ENCODE peak calls at places on chromosomes 12 and 14, in four cellular contexts. One of them, this sample, is unnamed.

GRCh38 chr14:32545858-32546210 is 216.7 kb downstream of the AKAP6 start:
- DNase-seq in tibial artery: no peak
- DNase-seq in pancreas: no peak
- DNase-seq in choroid plexus epithelial cell: no peak
- DNase-seq in this sample: no peak

GRCh38 chr12:19799216-19799615 is 359.9 kb downstream of the AEBP2 start:
- DNase-seq in choroid plexus epithelial cell: no peak
- DNase-seq in tibial artery: no peak
- DNase-seq in pancreas: no peak
- DNase-seq in this sample: no peak

GRCh38 chr14:97592341-97592980 is 795.3 kb downstream of the VRK1 start:
- DNase-seq in pancreas: no peak
- DNase-seq in choroid plexus epithelial cell: no peak
- DNase-seq in tibial artery: no peak
- DNase-seq in this sample: no peak

GRCh38 chr14:64910847-64911495 is 3.3 kb upstream of the CHURC1 start:
- DNase-seq in choroid plexus epithelial cell: peak; percentile 78
- DNase-seq in tibial artery: no peak
- DNase-seq in pancreas: no peak
- DNase-seq in this sample: no peak

GRCh38 chr14:34128665-34129064 is 177.8 kb upstream of the EGLN3 start:
- DNase-seq in pancreas: no peak
- DNase-seq in tibial artery: no peak
- DNase-seq in choroid plexus epithelial cell: no peak
- DNase-seq in this sample: no peak

GRCh38 chr12:100656141-100656540 is 82.7 kb downstream of the GAS2L3 start:
- DNase-seq in tibial artery: no peak
- DNase-seq in choroid plexus epithelial cell: no peak
- DNase-seq in pancreas: no peak
- DNase-seq in this sample: no peak

GRCh38 chr12:56839489-56840442 is 76.6 kb downstream of the HSD17B6 start:
- DNase-seq in choroid plexus epithelial cell: peak; percentile 64
- DNase-seq in tibial artery: peak; percentile 33
- DNase-seq in pancreas: peak; percentile 10
- DNase-seq in this sample: peak; percentile 56

GRCh38 chr12:16352481-16352880 is 5.0 kb downstream of the MGST1 start:
- DNase-seq in choroid plexus epithelial cell: peak; percentile 84
- DNase-seq in pancreas: no peak
- DNase-seq in tibial artery: no peak
- DNase-seq in this sample: no peak

GRCh38 chr12:14774074-14774943 is 29.0 kb downstream of the WBP11 start:
- DNase-seq in pancreas: peak; percentile 95
- DNase-seq in tibial artery: peak; percentile 98
- DNase-seq in choroid plexus epithelial cell: peak; percentile 99
- DNase-seq in this sample: peak; percentile 96

GRCh38 chr12:7146906-7147305 is 16.7 kb downstream of the CLSTN3 start:
- DNase-seq in tibial artery: no peak
- DNase-seq in choroid plexus epithelial cell: no peak
- DNase-seq in pancreas: no peak
- DNase-seq in this sample: no peak

GRCh38 chr14:32980887-32981501 is 42.3 kb downstream of the NPAS3 start:
- DNase-seq in pancreas: no peak
- DNase-seq in choroid plexus epithelial cell: no peak
- DNase-seq in tibial artery: no peak
- DNase-seq in this sample: no peak

GRCh38 chr12:103128862-103129501 is 171.5 kb downstream of the ASCL1 start:
- DNase-seq in tibial artery: no peak
- DNase-seq in pancreas: peak; percentile 39
- DNase-seq in choroid plexus epithelial cell: no peak
- DNase-seq in this sample: no peak

GRCh38 chr14:68705741-68706283 is 87.1 kb downstream of the ZFP36L1 start:
- DNase-seq in choroid plexus epithelial cell: no peak
- DNase-seq in pancreas: no peak
- DNase-seq in tibial artery: no peak
- DNase-seq in this sample: no peak

GRCh38 chr14:35044939-35045797 is 904 bp upstream of the FAM177A1 start:
- DNase-seq in choroid plexus epithelial cell: peak; percentile 85
- DNase-seq in tibial artery: no peak
- DNase-seq in pancreas: no peak
- DNase-seq in this sample: no peak

GRCh38 chr14:77052281-77053044 is 24.0 kb upstream of the IRF2BPL start:
- DNase-seq in tibial artery: no peak
- DNase-seq in pancreas: no peak
- DNase-seq in choroid plexus epithelial cell: no peak
- DNase-seq in this sample: no peak

GRCh38 chr14:69046468-69046867 is 67.4 kb upstream of the ACTN1 start:
- DNase-seq in choroid plexus epithelial cell: peak; percentile 65
- DNase-seq in pancreas: no peak
- DNase-seq in tibial artery: peak; percentile 65
- DNase-seq in this sample: no peak

GRCh38 chr14:91154851-91155625 is 41.2 kb downstream of the DGLUCY start:
- DNase-seq in choroid plexus epithelial cell: peak; percentile 26
- DNase-seq in tibial artery: no peak
- DNase-seq in pancreas: peak; percentile 62
- DNase-seq in this sample: no peak

GRCh38 chr14:63134801-63135200 is 69.4 kb upstream of the RHOJ start:
- DNase-seq in choroid plexus epithelial cell: peak; percentile 35
- DNase-seq in pancreas: no peak
- DNase-seq in tibial artery: no peak
- DNase-seq in this sample: no peak

GRCh38 chr14:76964695-76965094 is 63.8 kb downstream of the IRF2BPL start:
- DNase-seq in pancreas: no peak
- DNase-seq in choroid plexus epithelial cell: no peak
- DNase-seq in tibial artery: no peak
- DNase-seq in this sample: no peak

GRCh38 chr14:36313206-36313605 is 7.2 kb downstream of the MBIP start:
- DNase-seq in tibial artery: no peak
- DNase-seq in pancreas: no peak
- DNase-seq in choroid plexus epithelial cell: no peak
- DNase-seq in this sample: no peak

GRCh38 chr12:31590730-31591307 is at the start of gene DENND5B:
- DNase-seq in tibial artery: peak; percentile 61
- DNase-seq in choroid plexus epithelial cell: peak; percentile 75
- DNase-seq in pancreas: peak; percentile 81
- DNase-seq in this sample: peak; percentile 73

GRCh38 chr14:88951370-88951769 is 126.9 kb downstream of the TTC8 start:
- DNase-seq in tibial artery: no peak
- DNase-seq in choroid plexus epithelial cell: no peak
- DNase-seq in pancreas: no peak
- DNase-seq in this sample: no peak

GRCh38 chr14:36515105-36515593 is 4.9 kb downstream of the NKX2-1 start:
- DNase-seq in tibial artery: no peak
- DNase-seq in choroid plexus epithelial cell: no peak
- DNase-seq in pancreas: no peak
- DNase-seq in this sample: no peak

GRCh38 chr12:62744551-62744950 is 190.4 kb downstream of the PPM1H start:
- DNase-seq in choroid plexus epithelial cell: no peak
- DNase-seq in tibial artery: no peak
- DNase-seq in pancreas: no peak
- DNase-seq in this sample: peak; percentile 52

GRCh38 chr12:21026302-21026701 is 104.7 kb upstream of the SLCO1B1 start:
- DNase-seq in tibial artery: no peak
- DNase-seq in choroid plexus epithelial cell: peak; percentile 71
- DNase-seq in pancreas: no peak
- DNase-seq in this sample: no peak

GRCh38 chr14:23185046-23185445 is 1.6 kb upstream of the SLC7A8 start:
- DNase-seq in tibial artery: no peak
- DNase-seq in choroid plexus epithelial cell: peak; percentile 66
- DNase-seq in pancreas: no peak
- DNase-seq in this sample: no peak

GRCh38 chr12:106722854-106723253 is 51.6 kb upstream of the RIC8B start:
- DNase-seq in choroid plexus epithelial cell: no peak
- DNase-seq in pancreas: no peak
- DNase-seq in tibial artery: no peak
- DNase-seq in this sample: no peak

GRCh38 chr14:96370528-96370927 is 7.2 kb downstream of the GSKIP start:
- DNase-seq in tibial artery: no peak
- DNase-seq in pancreas: no peak
- DNase-seq in choroid plexus epithelial cell: no peak
- DNase-seq in this sample: no peak

GRCh38 chr14:103485504-103485903 is 37.1 kb downstream of the CKB start:
- DNase-seq in choroid plexus epithelial cell: no peak
- DNase-seq in pancreas: no peak
- DNase-seq in tibial artery: no peak
- DNase-seq in this sample: no peak

GRCh38 chr14:67385618-67386017 is 25.5 kb downstream of the EIF2S1 start:
- DNase-seq in pancreas: no peak
- DNase-seq in choroid plexus epithelial cell: no peak
- DNase-seq in tibial artery: no peak
- DNase-seq in this sample: no peak

GRCh38 chr14:94630396-94630795 is 18.2 kb downstream of the SERPINA3 start:
- DNase-seq in pancreas: no peak
- DNase-seq in tibial artery: peak; percentile 2
- DNase-seq in choroid plexus epithelial cell: no peak
- DNase-seq in this sample: no peak

GRCh38 chr14:32939254-32940065 is 781 bp downstream of the NPAS3 start:
- DNase-seq in choroid plexus epithelial cell: peak; percentile 79
- DNase-seq in pancreas: peak; percentile 72
- DNase-seq in tibial artery: peak; percentile 80
- DNase-seq in this sample: peak; percentile 58

GRCh38 chr14:77240336-77240915 is 30.6 kb downstream of the NGB start:
- DNase-seq in tibial artery: no peak
- DNase-seq in pancreas: no peak
- DNase-seq in choroid plexus epithelial cell: no peak
- DNase-seq in this sample: peak; percentile 34

GRCh38 chr12:14886271-14886670 is 617 bp upstream of the MGP start:
- DNase-seq in tibial artery: no peak
- DNase-seq in choroid plexus epithelial cell: no peak
- DNase-seq in pancreas: no peak
- DNase-seq in this sample: no peak

GRCh38 chr12:117818400-117818799 is 150.4 kb downstream of the KSR2 start:
- DNase-seq in tibial artery: no peak
- DNase-seq in choroid plexus epithelial cell: no peak
- DNase-seq in pancreas: no peak
- DNase-seq in this sample: no peak

GRCh38 chr12:29783773-29784666 is at the start of gene TMTC1:
- DNase-seq in choroid plexus epithelial cell: peak; percentile 70
- DNase-seq in pancreas: peak; percentile 43
- DNase-seq in tibial artery: peak; percentile 67
- DNase-seq in this sample: peak; percentile 64

GRCh38 chr14:24187538-24187915 is 1.1 kb downstream of the IPO4 start:
- DNase-seq in choroid plexus epithelial cell: no peak
- DNase-seq in pancreas: no peak
- DNase-seq in tibial artery: no peak
- DNase-seq in this sample: no peak
- H3K4me3 ChIP-seq in choroid plexus epithelial cell: peak overlapping the region; percentile 81
- H3K4me3 ChIP-seq in pancreas: no peak overlapping the region
- H3K4me3 ChIP-seq in tibial artery: peak overlapping the region; percentile 67
- H3K4me3 ChIP-seq in this sample: peak overlapping the region; percentile 80

GRCh38 chr12:1690578-1691122 is at the start of gene ADIPOR2:
- DNase-seq in choroid plexus epithelial cell: peak; percentile 98
- DNase-seq in pancreas: peak; percentile 95
- DNase-seq in tibial artery: peak; percentile 94
- DNase-seq in this sample: peak; percentile 96

GRCh38 chr12:1691123-1692007 is 495 bp downstream of the ADIPOR2 start:
- DNase-seq in tibial artery: peak; percentile 26
- DNase-seq in pancreas: no peak
- DNase-seq in choroid plexus epithelial cell: peak; percentile 23
- DNase-seq in this sample: peak; percentile 73

GRCh38 chr12:1692895-1693294 is 2.0 kb downstream of the ADIPOR2 start:
- DNase-seq in choroid plexus epithelial cell: no peak
- DNase-seq in pancreas: no peak
- DNase-seq in tibial artery: no peak
- DNase-seq in this sample: no peak

GRCh38 chr12:1695836-1696670 is 5.2 kb downstream of the ADIPOR2 start:
- DNase-seq in tibial artery: no peak
- DNase-seq in choroid plexus epithelial cell: no peak
- DNase-seq in pancreas: no peak
- DNase-seq in this sample: no peak

DNA sequence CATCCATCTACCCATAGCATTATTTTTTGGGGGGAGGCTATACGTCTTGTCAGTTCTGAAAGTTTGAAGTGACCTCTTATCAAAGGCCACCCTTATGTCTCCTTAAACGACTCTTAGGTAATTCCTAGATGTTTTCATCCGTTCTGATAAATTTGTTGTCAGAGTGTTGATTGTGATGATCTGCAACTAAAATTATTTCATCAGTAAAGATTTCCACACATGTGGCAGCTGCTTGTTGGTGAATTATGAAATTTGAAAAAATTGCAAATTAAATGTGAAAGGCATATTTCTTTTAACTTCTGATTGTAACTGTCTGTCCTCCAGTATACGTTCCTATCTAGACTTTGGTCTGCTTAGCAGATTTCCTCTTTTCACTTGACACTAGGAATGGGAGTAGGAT is 1.4 kb downstream of the ADIPOR2 start:
- DNase-seq in choroid plexus epithelial cell: no peak
- DNase-seq in pancreas: no peak
- DNase-seq in tibial artery: no peak
- DNase-seq in this sample: no peak
- H3K4me3 ChIP-seq in choroid plexus epithelial cell: peak overlapping the region; percentile 76
- H3K4me3 ChIP-seq in pancreas: no peak overlapping the region
- H3K4me3 ChIP-seq in tibial artery: peak overlapping the region; percentile 72
- H3K4me3 ChIP-seq in this sample: peak overlapping the region; percentile 89

DNA sequence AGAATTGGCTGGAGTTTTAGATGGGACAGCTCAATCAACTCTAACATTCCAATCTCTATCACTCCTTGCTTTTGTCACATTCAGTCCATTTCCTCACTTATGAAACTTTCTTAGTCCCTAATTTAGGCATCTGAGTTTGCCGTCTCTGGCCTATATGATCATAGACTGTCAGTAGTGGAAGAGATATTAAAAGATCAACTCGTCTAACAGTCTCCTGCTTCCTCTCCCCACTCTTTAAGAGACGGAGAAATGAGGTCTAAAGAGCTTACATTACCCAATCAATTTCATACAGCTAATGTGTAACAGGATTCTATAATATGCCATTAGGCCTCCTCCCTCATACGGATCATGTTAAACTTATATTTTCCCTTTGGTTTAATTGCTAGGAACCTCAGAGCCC is 6.6 kb upstream of the ATP23 start:
- DNase-seq in choroid plexus epithelial cell: no peak
- DNase-seq in pancreas: no peak
- DNase-seq in tibial artery: no peak
- DNase-seq in this sample: no peak
- H3K4me3 ChIP-seq in choroid plexus epithelial cell: no peak overlapping the region
- H3K4me3 ChIP-seq in pancreas: no peak overlapping the region
- H3K4me3 ChIP-seq in tibial artery: no peak overlapping the region
- H3K4me3 ChIP-seq in this sample: no peak overlapping the region

DNA sequence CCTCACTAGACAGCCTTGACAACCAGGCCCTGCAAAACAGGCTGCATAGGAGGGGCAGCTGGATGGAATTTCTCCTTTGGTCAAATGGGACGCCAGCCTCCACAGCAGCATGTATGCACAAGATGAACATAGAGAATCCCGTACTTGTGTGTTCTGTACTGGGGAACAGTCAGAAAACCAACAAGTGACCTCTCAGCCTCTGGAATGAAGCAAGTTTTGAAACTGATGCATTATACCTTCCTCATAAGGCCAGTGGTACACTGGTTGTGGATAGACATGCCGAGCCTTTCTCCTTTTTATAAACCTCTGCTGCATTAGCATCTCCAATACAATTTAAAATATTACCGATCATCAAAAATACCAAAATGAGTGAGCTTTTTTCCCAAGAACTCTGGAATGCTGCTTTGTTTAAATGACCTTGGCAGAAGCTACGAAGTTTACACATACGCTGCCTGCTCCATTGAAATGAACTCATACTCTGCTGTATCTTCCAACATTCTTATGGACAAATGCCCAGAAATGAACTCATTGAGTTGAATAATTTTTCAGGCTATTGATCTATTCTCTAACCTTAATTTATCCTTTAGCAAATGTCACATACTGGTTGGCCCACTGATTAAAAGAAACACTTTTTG is 47.6 kb upstream of the FERMT2 start:
- DNase-seq in tibial artery: no peak
- DNase-seq in pancreas: no peak
- DNase-seq in choroid plexus epithelial cell: peak; percentile 91
- DNase-seq in this sample: no peak
- H3K4me3 ChIP-seq in tibial artery: no peak overlapping the region
- H3K4me3 ChIP-seq in pancreas: no peak overlapping the region
- H3K4me3 ChIP-seq in choroid plexus epithelial cell: no peak overlapping the region
- H3K4me3 ChIP-seq in this sample: no peak overlapping the region

This sample was measured in lower lobe of right lung.